ENCODE peak calls at places on chromosomes 11 and 22, in six cellular contexts. X, F, G, O, D and K are unnamed samples.

GRCh38 chr22:47678667-47679287 is 916.3 kb downstream of the TBC1D22A start:
- DNase-seq in F (no peak), D (no peak), X (no peak), G (no peak), O (no peak), K (no peak)

GRCh38 chr22:43262990-43263644 is 76.2 kb upstream of the TTLL12 start:
- DNase-seq in F (no peak), X (no peak), D (peak), O (no peak), G (peak), K (no peak)

GRCh38 chr22:30922151-30922611 is 46.4 kb downstream of the MORC2 start:
- DNase-seq in G (peak), D (peak), F (no peak), O (peak), X (peak), K (no peak)

GRCh38 chr11:67507242-67507890 is 596 bp downstream of the CDK2AP2 start:
- DNase-seq in O (peak), F (peak), G (peak), D (no peak), X (no peak), K (no peak)

GRCh38 chr11:124970925-124971324 is 16.9 kb downstream of the CCDC15 start:
- DNase-seq in F (peak), O (peak), G (no peak), D (no peak), X (no peak), K (no peak)

GRCh38 chr11:9577551-9577950 is 4.1 kb downstream of the WEE1 start:
- DNase-seq in G (no peak), D (no peak), X (no peak), O (no peak), F (no peak), K (no peak)

GRCh38 chr11:34354782-34355181 is 3.0 kb downstream of the ABTB2 start:
- DNase-seq in F (no peak), D (no peak), G (no peak), O (no peak), X (no peak), K (no peak)

GRCh38 chr11:45936655-45937054 is 14.2 kb downstream of the LARGE2 start:
- DNase-seq in X (no peak), D (no peak), G (no peak), O (no peak), F (no peak), K (no peak)

GRCh38 chr11:15602042-15602441 is 487.3 kb downstream of the INSC start:
- DNase-seq in G (no peak), X (no peak), F (no peak), O (no peak), D (no peak), K (no peak)

GRCh38 chr22:28930357-28931007 is 47.1 kb downstream of the ZNRF3 start:
- DNase-seq in G (no peak), O (no peak), D (no peak), F (no peak), X (no peak), K (peak)

GRCh38 chr11:1751521-1751921 is 1.1 kb upstream of the IFITM10 start:
- DNase-seq in X (no peak), O (no peak), G (no peak), D (no peak), F (no peak), K (no peak)

GRCh38 chr22:40070701-40071100 is 75.9 kb downstream of the FAM83F start:
- DNase-seq in F (no peak), G (no peak), O (peak), D (no peak), X (no peak), K (no peak)

GRCh38 chr22:35310556-35311550 is 11.2 kb downstream of the TOM1 start:
- DNase-seq in F (no peak), G (no peak), O (no peak), X (no peak), D (no peak), K (no peak)

GRCh38 chr11:17460406-17460805 is 16.2 kb downstream of the ABCC8 start:
- DNase-seq in G (no peak), D (no peak), F (no peak), X (no peak), O (no peak), K (no peak)

GRCh38 chr11:23732026-23732425 is 764.8 kb upstream of the LUZP2 start:
- DNase-seq in F (no peak), O (no peak), G (no peak), X (no peak), D (no peak), K (no peak)